ENCODE peak calls at places on chromosome 16, in seven cellular contexts. One of them, this sample, is unnamed. For H3K4me1, the result is how much of the 10 kb centered on the place peaks cover.

GRCh38 chr16:71723537-71724319 is 773 bp downstream of the PHLPP2 start:
- DNase-seq in GM23338: peak
- DNase-seq in endothelial cell of umbilical vein: peak
- DNase-seq in K562: peak
- DNase-seq in HCT116: peak
- DNase-seq in vagina: no peak
- DNase-seq in stomach: peak
- DNase-seq in this sample: peak

GRCh38 chr16:23280483-23280967 is 21.6 kb upstream of the SCNN1B start:
- DNase-seq in HCT116: no peak
- DNase-seq in K562: no peak
- DNase-seq in vagina: no peak
- DNase-seq in GM23338: no peak
- DNase-seq in stomach: no peak
- DNase-seq in endothelial cell of umbilical vein: no peak
- DNase-seq in this sample: no peak

GRCh38 chr16:12542818-12543699 is 260.6 kb downstream of the CPPED1 start:
- DNase-seq in GM23338: no peak
- DNase-seq in HCT116: no peak
- DNase-seq in stomach: no peak
- DNase-seq in endothelial cell of umbilical vein: no peak
- DNase-seq in vagina: no peak
- DNase-seq in K562: no peak
- DNase-seq in this sample: no peak

GRCh38 chr16:74466872-74467271 is 45.6 kb upstream of the CLEC18B start:
- DNase-seq in endothelial cell of umbilical vein: no peak
- DNase-seq in K562: no peak
- DNase-seq in GM23338: no peak
- DNase-seq in HCT116: no peak
- DNase-seq in vagina: no peak
- DNase-seq in stomach: no peak
- DNase-seq in this sample: no peak

GRCh38 chr16:26824469-26824868 is 242.3 kb upstream of the C16orf82 start:
- DNase-seq in stomach: no peak
- DNase-seq in endothelial cell of umbilical vein: no peak
- DNase-seq in K562: no peak
- DNase-seq in HCT116: no peak
- DNase-seq in vagina: peak
- DNase-seq in GM23338: no peak
- DNase-seq in this sample: no peak

GRCh38 chr16:89598199-89598598 is 15.2 kb upstream of the DPEP1 start:
- DNase-seq in K562: no peak
- DNase-seq in vagina: no peak
- DNase-seq in stomach: no peak
- DNase-seq in GM23338: peak
- DNase-seq in HCT116: no peak
- DNase-seq in endothelial cell of umbilical vein: no peak
- DNase-seq in this sample: no peak

GRCh38 chr16:2054543-2055245 is 6.9 kb downstream of the TSC2 start:
- DNase-seq in endothelial cell of umbilical vein: no peak
- DNase-seq in vagina: no peak
- DNase-seq in HCT116: no peak
- DNase-seq in GM23338: no peak
- DNase-seq in K562: no peak
- DNase-seq in stomach: peak
- DNase-seq in this sample: peak

GRCh38 chr16:2237552-2238395 is 1.5 kb downstream of the DNASE1L2 start:
- DNase-seq in HCT116: no peak
- DNase-seq in endothelial cell of umbilical vein: no peak
- DNase-seq in K562: no peak
- DNase-seq in GM23338: peak
- DNase-seq in vagina: no peak
- DNase-seq in stomach: no peak
- DNase-seq in this sample: no peak

GRCh38 chr16:946048-946395 is 24.8 kb downstream of the LMF1 start:
- DNase-seq in endothelial cell of umbilical vein: no peak
- DNase-seq in HCT116: no peak
- DNase-seq in stomach: no peak
- DNase-seq in K562: no peak
- DNase-seq in GM23338: no peak
- DNase-seq in vagina: no peak
- DNase-seq in this sample: no peak

GRCh38 chr16:275041-275621 is 613 bp downstream of the RGS11 start:
- DNase-seq in HCT116: no peak
- DNase-seq in endothelial cell of umbilical vein: no peak
- DNase-seq in vagina: no peak
- DNase-seq in GM23338: peak
- DNase-seq in K562: no peak
- DNase-seq in stomach: no peak
- DNase-seq in this sample: no peak

GRCh38 chr16:20262248-20262647 is 65.1 kb downstream of the GP2 start:
- DNase-seq in endothelial cell of umbilical vein: no peak
- DNase-seq in HCT116: no peak
- DNase-seq in K562: no peak
- DNase-seq in vagina: no peak
- DNase-seq in stomach: no peak
- DNase-seq in GM23338: no peak
- DNase-seq in this sample: no peak

GRCh38 chr16:3951861-3952332 is 71.4 kb upstream of the CREBBP start:
- DNase-seq in GM23338: no peak
- DNase-seq in stomach: no peak
- DNase-seq in K562: no peak
- DNase-seq in endothelial cell of umbilical vein: no peak
- DNase-seq in HCT116: no peak
- DNase-seq in vagina: no peak
- DNase-seq in this sample: no peak

GRCh38 chr16:71630808-71631207 is 4.8 kb downstream of the MARVELD3 start:
- DNase-seq in GM23338: no peak
- DNase-seq in HCT116: no peak
- DNase-seq in K562: no peak
- DNase-seq in stomach: no peak
- DNase-seq in endothelial cell of umbilical vein: no peak
- DNase-seq in vagina: no peak
- DNase-seq in this sample: no peak

GRCh38 chr16:12366313-12366712 is 389.8 kb downstream of the SNX29 start:
- DNase-seq in GM23338: no peak
- DNase-seq in vagina: no peak
- DNase-seq in HCT116: no peak
- DNase-seq in K562: no peak
- DNase-seq in endothelial cell of umbilical vein: no peak
- DNase-seq in stomach: no peak
- DNase-seq in this sample: no peak

GRCh38 chr16:2026461-2027023 is at the start of gene NHERF2:
- DNase-seq in stomach: peak
- DNase-seq in GM23338: peak
- DNase-seq in endothelial cell of umbilical vein: no peak
- DNase-seq in HCT116: no peak
- DNase-seq in K562: peak
- DNase-seq in vagina: no peak
- DNase-seq in this sample: peak

GRCh38 chr16:70695351-70696070 is 9.7 kb upstream of the MTSS2 start:
- DNase-seq in vagina: no peak
- DNase-seq in K562: peak
- DNase-seq in stomach: peak
- DNase-seq in endothelial cell of umbilical vein: peak
- DNase-seq in HCT116: no peak
- DNase-seq in GM23338: peak
- DNase-seq in this sample: peak

GRCh38 chr16:53744449-53744848 is 40.5 kb downstream of the FTO start:
- DNase-seq in vagina: no peak
- DNase-seq in endothelial cell of umbilical vein: no peak
- DNase-seq in K562: no peak
- DNase-seq in GM23338: peak
- DNase-seq in stomach: no peak
- DNase-seq in HCT116: no peak
- DNase-seq in this sample: no peak

GRCh38 chr16:2520784-2521577 is 810 bp downstream of the AMDHD2 start:
- DNase-seq in endothelial cell of umbilical vein: no peak
- DNase-seq in vagina: no peak
- DNase-seq in stomach: peak
- DNase-seq in HCT116: no peak
- DNase-seq in K562: peak
- DNase-seq in GM23338: peak
- DNase-seq in this sample: peak

GRCh38 chr16:67396159-67396774 is 3.0 kb upstream of the TPPP3 start:
- DNase-seq in vagina: peak
- DNase-seq in stomach: peak
- DNase-seq in GM23338: peak
- DNase-seq in HCT116: peak
- DNase-seq in endothelial cell of umbilical vein: peak
- DNase-seq in K562: peak
- DNase-seq in this sample: peak

GRCh38 chr16:1960665-1961630 is 1.6 kb downstream of the NDUFB10 start:
- DNase-seq in K562: no peak
- DNase-seq in vagina: no peak
- DNase-seq in endothelial cell of umbilical vein: peak
- DNase-seq in GM23338: no peak
- DNase-seq in HCT116: peak
- DNase-seq in stomach: no peak
- DNase-seq in this sample: no peak

GRCh38 chr16:4316732-4317461 is 1.0 kb downstream of the GLIS2 start:
- DNase-seq in HCT116: no peak
- DNase-seq in GM23338: no peak
- DNase-seq in stomach: peak
- DNase-seq in vagina: no peak
- DNase-seq in endothelial cell of umbilical vein: peak
- DNase-seq in K562: no peak
- DNase-seq in this sample: peak

GRCh38 chr16:15754821-15755534 is 101.8 kb downstream of the MYH11 start:
- DNase-seq in GM23338: no peak
- DNase-seq in endothelial cell of umbilical vein: no peak
- DNase-seq in HCT116: no peak
- DNase-seq in vagina: no peak
- DNase-seq in stomach: no peak
- DNase-seq in K562: no peak
- DNase-seq in this sample: no peak

GRCh38 chr16:15760129-15760528 is 96.7 kb downstream of the MYH11 start:
- DNase-seq in K562: no peak
- DNase-seq in endothelial cell of umbilical vein: no peak
- DNase-seq in HCT116: no peak
- DNase-seq in GM23338: no peak
- DNase-seq in stomach: no peak
- DNase-seq in vagina: no peak
- DNase-seq in this sample: no peak

GRCh38 chr16:15757075-15757386 is 99.8 kb downstream of the MYH11 start:
- DNase-seq in HCT116: no peak
- DNase-seq in K562: no peak
- DNase-seq in vagina: no peak
- DNase-seq in stomach: no peak
- DNase-seq in GM23338: no peak
- DNase-seq in endothelial cell of umbilical vein: no peak
- DNase-seq in this sample: no peak

GRCh38 chr16:15759070-15759469 is 97.8 kb downstream of the MYH11 start:
- DNase-seq in GM23338: no peak
- DNase-seq in vagina: no peak
- DNase-seq in stomach: no peak
- DNase-seq in K562: no peak
- DNase-seq in endothelial cell of umbilical vein: no peak
- DNase-seq in HCT116: no peak
- DNase-seq in this sample: no peak

GRCh38 chr16:15757630-15758251 is 99.1 kb downstream of the MYH11 start:
- DNase-seq in vagina: no peak
- DNase-seq in GM23338: peak
- DNase-seq in K562: peak
- DNase-seq in HCT116: no peak
- DNase-seq in stomach: no peak
- DNase-seq in endothelial cell of umbilical vein: no peak
- DNase-seq in this sample: no peak
- TF ChIP-seq POLR2AphosphoS5 in vagina: no peak
- TF ChIP-seq POLR2AphosphoS5 in GM23338: no peak
- TF ChIP-seq POLR2AphosphoS5 in K562: no peak
- TF ChIP-seq POLR2AphosphoS5 in HCT116: no peak
- TF ChIP-seq POLR2AphosphoS5 in stomach: no peak
- TF ChIP-seq POLR2AphosphoS5 in endothelial cell of umbilical vein: no peak
- TF ChIP-seq POLR2AphosphoS5 in this sample: no peak

DNA sequence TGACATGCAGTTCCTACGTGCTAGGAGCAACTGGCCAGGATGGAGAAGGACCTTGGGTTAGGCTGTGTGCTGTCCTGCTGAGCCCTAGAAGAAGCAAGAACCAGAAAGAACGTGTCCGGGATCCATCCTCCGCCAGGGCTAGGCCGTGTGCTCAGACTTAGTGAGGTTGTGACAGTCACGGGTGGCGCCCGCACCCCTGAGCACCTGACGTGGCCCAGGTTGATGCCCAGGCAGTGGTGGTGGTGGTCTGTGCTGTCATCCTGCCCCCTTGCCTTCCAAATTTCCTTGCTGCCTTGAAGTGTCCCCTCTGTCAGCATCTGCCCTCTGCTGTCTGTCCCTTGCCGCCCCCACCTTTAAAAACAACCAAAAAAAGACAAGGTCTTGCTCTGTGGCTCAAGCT is 4.2 kb upstream of the GSE1 start:
- DNase-seq in GM23338: no peak
- DNase-seq in endothelial cell of umbilical vein: no peak
- DNase-seq in HCT116: no peak
- DNase-seq in K562: no peak
- DNase-seq in stomach: no peak
- DNase-seq in vagina: no peak
- DNase-seq in this sample: no peak
- H3K4me1 ChIP-seq in GM23338: half or more
- H3K4me1 ChIP-seq in endothelial cell of umbilical vein: under half
- H3K4me1 ChIP-seq in HCT116: under half
- H3K4me1 ChIP-seq in K562: half or more
- H3K4me1 ChIP-seq in stomach: half or more
- H3K4me1 ChIP-seq in vagina: half or more
- H3K4me1 ChIP-seq in this sample: under half

GRCh38 chr16:69311115-69311532 is at the start of gene VPS4A:
- DNase-seq in K562: peak
- DNase-seq in stomach: peak
- DNase-seq in endothelial cell of umbilical vein: peak
- DNase-seq in HCT116: peak
- DNase-seq in GM23338: peak
- DNase-seq in vagina: no peak
- DNase-seq in this sample: peak
- TF ChIP-seq POLR2AphosphoS5 in K562: peak
- TF ChIP-seq POLR2AphosphoS5 in stomach: peak
- TF ChIP-seq POLR2AphosphoS5 in endothelial cell of umbilical vein: peak
- TF ChIP-seq POLR2AphosphoS5 in HCT116: peak
- TF ChIP-seq POLR2AphosphoS5 in GM23338: peak
- TF ChIP-seq POLR2AphosphoS5 in vagina: peak
- TF ChIP-seq POLR2AphosphoS5 in this sample: peak

GRCh38 chr16:85462405-85463227 is 150.5 kb upstream of the GSE1 start:
- DNase-seq in vagina: no peak
- DNase-seq in GM23338: peak
- DNase-seq in HCT116: no peak
- DNase-seq in endothelial cell of umbilical vein: no peak
- DNase-seq in stomach: peak
- DNase-seq in K562: peak
- DNase-seq in this sample: no peak

GRCh38 chr16:85461814-85462404 is 151.2 kb upstream of the GSE1 start:
- DNase-seq in vagina: no peak
- DNase-seq in HCT116: no peak
- DNase-seq in GM23338: peak
- DNase-seq in stomach: no peak
- DNase-seq in K562: peak
- DNase-seq in endothelial cell of umbilical vein: no peak
- DNase-seq in this sample: no peak

GRCh38 chr16:85464342-85465305 is 148.5 kb upstream of the GSE1 start:
- DNase-seq in endothelial cell of umbilical vein: no peak
- DNase-seq in vagina: no peak
- DNase-seq in stomach: no peak
- DNase-seq in HCT116: no peak
- DNase-seq in K562: no peak
- DNase-seq in GM23338: no peak
- DNase-seq in this sample: no peak

GRCh38 chr16:85463228-85463611 is 149.9 kb upstream of the GSE1 start:
- DNase-seq in HCT116: no peak
- DNase-seq in endothelial cell of umbilical vein: no peak
- DNase-seq in vagina: no peak
- DNase-seq in K562: peak
- DNase-seq in GM23338: peak
- DNase-seq in stomach: no peak
- DNase-seq in this sample: no peak

GRCh38 chr16:85463672-85464071 is 149.4 kb upstream of the GSE1 start:
- DNase-seq in stomach: no peak
- DNase-seq in vagina: no peak
- DNase-seq in GM23338: no peak
- DNase-seq in HCT116: no peak
- DNase-seq in K562: no peak
- DNase-seq in endothelial cell of umbilical vein: no peak
- DNase-seq in this sample: no peak
- H3K4me1 ChIP-seq in stomach: under half
- H3K4me1 ChIP-seq in vagina: half or more
- H3K4me1 ChIP-seq in GM23338: under half
- H3K4me1 ChIP-seq in HCT116: under half
- H3K4me1 ChIP-seq in K562: under half
- H3K4me1 ChIP-seq in endothelial cell of umbilical vein: under half
- H3K4me1 ChIP-seq in this sample: under half

This sample was measured in transverse colon.